ENCODE peak calls at places on chromosomes 2 and 18, in seven cellular contexts. One of them, this sample, is unnamed.

GRCh38 chr2:95351080-95351915 is 51.2 kb upstream of the FAHD2A start:
- DNase-seq in IMR-90: no peak
- DNase-seq in mesendoderm: no peak
- DNase-seq in neuronal stem cell: no peak
- DNase-seq in trophoblast cell: no peak
- DNase-seq in mesenchymal stem cell: no peak
- DNase-seq in H1: no peak
- DNase-seq in this sample: peak; percentile 14

GRCh38 chr2:52904511-52904910 is 863.1 kb upstream of the CHAC2 start:
- DNase-seq in IMR-90: peak; percentile 26
- DNase-seq in mesendoderm: no peak
- DNase-seq in neuronal stem cell: no peak
- DNase-seq in trophoblast cell: no peak
- DNase-seq in mesenchymal stem cell: no peak
- DNase-seq in H1: no peak
- DNase-seq in this sample: no peak

GRCh38 chr2:71313016-71313766 is 18.4 kb upstream of the ZNF638 start:
- DNase-seq in IMR-90: no peak
- DNase-seq in mesendoderm: no peak
- DNase-seq in neuronal stem cell: no peak
- DNase-seq in trophoblast cell: no peak
- DNase-seq in mesenchymal stem cell: no peak
- DNase-seq in H1: no peak
- DNase-seq in this sample: no peak

GRCh38 chr2:240449764-240450531 is 14.5 kb downstream of the GPC1 start:
- DNase-seq in IMR-90: peak; percentile 38
- DNase-seq in mesendoderm: peak; percentile 46
- DNase-seq in neuronal stem cell: no peak
- DNase-seq in trophoblast cell: peak; percentile 78
- DNase-seq in mesenchymal stem cell: peak; percentile 39
- DNase-seq in H1: no peak
- DNase-seq in this sample: no peak

GRCh38 chr2:55460562-55460961 is 40.9 kb upstream of the CCDC88A start:
- DNase-seq in IMR-90: peak; percentile 32
- DNase-seq in mesendoderm: no peak
- DNase-seq in neuronal stem cell: no peak
- DNase-seq in trophoblast cell: peak; percentile 19
- DNase-seq in mesenchymal stem cell: peak; percentile 60
- DNase-seq in H1: no peak
- DNase-seq in this sample: no peak

GRCh38 chr2:151357359-151357758 is at the start of gene TNFAIP6:
- DNase-seq in IMR-90: peak; percentile 97
- DNase-seq in mesendoderm: peak; percentile 27
- DNase-seq in neuronal stem cell: no peak
- DNase-seq in trophoblast cell: peak; percentile 96
- DNase-seq in mesenchymal stem cell: peak; percentile 96
- DNase-seq in H1: no peak
- DNase-seq in this sample: no peak

GRCh38 chr2:158412206-158412605 is 44.3 kb downstream of the CCDC148 start:
- DNase-seq in IMR-90: peak; percentile 76
- DNase-seq in mesendoderm: peak; percentile 75
- DNase-seq in neuronal stem cell: no peak
- DNase-seq in trophoblast cell: peak; percentile 50
- DNase-seq in mesenchymal stem cell: no peak
- DNase-seq in H1: no peak
- DNase-seq in this sample: no peak

GRCh38 chr2:223226264-223226663 is 174.3 kb downstream of the KCNE4 start:
- DNase-seq in IMR-90: no peak
- DNase-seq in mesendoderm: no peak
- DNase-seq in neuronal stem cell: no peak
- DNase-seq in trophoblast cell: no peak
- DNase-seq in mesenchymal stem cell: no peak
- DNase-seq in H1: no peak
- DNase-seq in this sample: no peak

GRCh38 chr2:10255189-10256030 is 47.3 kb upstream of the HPCAL1 start:
- DNase-seq in IMR-90: no peak
- DNase-seq in mesendoderm: no peak
- DNase-seq in neuronal stem cell: no peak
- DNase-seq in trophoblast cell: no peak
- DNase-seq in mesenchymal stem cell: no peak
- DNase-seq in H1: no peak
- DNase-seq in this sample: no peak

GRCh38 chr2:109453596-109453995 is 160.2 kb downstream of the SEPTIN10 start:
- DNase-seq in IMR-90: no peak
- DNase-seq in mesendoderm: no peak
- DNase-seq in neuronal stem cell: no peak
- DNase-seq in trophoblast cell: no peak
- DNase-seq in mesenchymal stem cell: no peak
- DNase-seq in H1: no peak
- DNase-seq in this sample: no peak

GRCh38 chr2:232132179-232132578 is 170.7 kb downstream of the DIS3L2 start:
- DNase-seq in IMR-90: no peak
- DNase-seq in mesendoderm: no peak
- DNase-seq in neuronal stem cell: no peak
- DNase-seq in trophoblast cell: peak; percentile 26
- DNase-seq in mesenchymal stem cell: no peak
- DNase-seq in H1: no peak
- DNase-seq in this sample: no peak

GRCh38 chr2:172101707-172102158 is 967 bp downstream of the DLX2 start:
- DNase-seq in IMR-90: no peak
- DNase-seq in mesendoderm: peak; percentile 71
- DNase-seq in neuronal stem cell: no peak
- DNase-seq in trophoblast cell: no peak
- DNase-seq in mesenchymal stem cell: no peak
- DNase-seq in H1: no peak
- DNase-seq in this sample: no peak

GRCh38 chr2:10432315-10433181 is 15.6 kb downstream of the ODC1 start:
- DNase-seq in IMR-90: no peak
- DNase-seq in mesendoderm: peak; percentile 37
- DNase-seq in neuronal stem cell: no peak
- DNase-seq in trophoblast cell: no peak
- DNase-seq in mesenchymal stem cell: no peak
- DNase-seq in H1: no peak
- DNase-seq in this sample: peak; percentile 81

GRCh38 chr2:23273786-23274185 is 111.2 kb upstream of the KLHL29 start:
- DNase-seq in IMR-90: no peak
- DNase-seq in mesendoderm: no peak
- DNase-seq in neuronal stem cell: no peak
- DNase-seq in trophoblast cell: peak; percentile 53
- DNase-seq in mesenchymal stem cell: no peak
- DNase-seq in H1: no peak
- DNase-seq in this sample: no peak

GRCh38 chr2:156192468-156192867 is 140.1 kb downstream of the NR4A2 start:
- DNase-seq in IMR-90: no peak
- DNase-seq in mesendoderm: no peak
- DNase-seq in neuronal stem cell: no peak
- DNase-seq in trophoblast cell: no peak
- DNase-seq in mesenchymal stem cell: peak; percentile 3
- DNase-seq in H1: no peak
- DNase-seq in this sample: no peak

GRCh38 chr18:70261141-70261788 is 27.6 kb upstream of the SOCS6 start:
- DNase-seq in IMR-90: no peak
- DNase-seq in mesendoderm: no peak
- DNase-seq in neuronal stem cell: no peak
- DNase-seq in trophoblast cell: no peak
- DNase-seq in mesenchymal stem cell: no peak
- DNase-seq in H1: no peak
- DNase-seq in this sample: no peak

GRCh38 chr2:128315829-128316776 is 2.6 kb downstream of the HS6ST1 start:
- DNase-seq in IMR-90: peak; percentile 76
- DNase-seq in mesendoderm: no peak
- DNase-seq in neuronal stem cell: no peak
- DNase-seq in trophoblast cell: no peak
- DNase-seq in mesenchymal stem cell: peak; percentile 80
- DNase-seq in H1: no peak
- DNase-seq in this sample: no peak

GRCh38 chr2:144937899-144938298 is 418.0 kb upstream of the ZEB2 start:
- DNase-seq in IMR-90: no peak
- DNase-seq in mesendoderm: no peak
- DNase-seq in neuronal stem cell: no peak
- DNase-seq in trophoblast cell: no peak
- DNase-seq in mesenchymal stem cell: peak; percentile 57
- DNase-seq in H1: no peak
- DNase-seq in this sample: no peak

GRCh38 chr2:224775638-224776037 is 59.5 kb upstream of the CCDC195 start:
- DNase-seq in IMR-90: no peak
- DNase-seq in mesendoderm: no peak
- DNase-seq in neuronal stem cell: no peak
- DNase-seq in trophoblast cell: no peak
- DNase-seq in mesenchymal stem cell: no peak
- DNase-seq in H1: no peak
- DNase-seq in this sample: no peak

GRCh38 chr2:143513081-143513480 is 383.9 kb downstream of the ARHGAP15 start:
- DNase-seq in IMR-90: peak; percentile 75
- DNase-seq in mesendoderm: peak; percentile 71
- DNase-seq in neuronal stem cell: peak; percentile 24
- DNase-seq in trophoblast cell: peak; percentile 33
- DNase-seq in mesenchymal stem cell: peak; percentile 74
- DNase-seq in H1: peak; percentile 15
- DNase-seq in this sample: peak; percentile 62

GRCh38 chr2:222364280-222364895 is 60.0 kb upstream of the SGPP2 start:
- DNase-seq in IMR-90: no peak
- DNase-seq in mesendoderm: no peak
- DNase-seq in neuronal stem cell: no peak
- DNase-seq in trophoblast cell: no peak
- DNase-seq in mesenchymal stem cell: no peak
- DNase-seq in H1: no peak
- DNase-seq in this sample: no peak

GRCh38 chr2:209472386-209472832 is 48.6 kb downstream of the MAP2 start:
- DNase-seq in IMR-90: peak; percentile 69
- DNase-seq in mesendoderm: no peak
- DNase-seq in neuronal stem cell: no peak
- DNase-seq in trophoblast cell: no peak
- DNase-seq in mesenchymal stem cell: peak; percentile 58
- DNase-seq in H1: no peak
- DNase-seq in this sample: no peak

GRCh38 chr2:221876016-221876415 is 303.9 kb upstream of the EPHA4 start:
- DNase-seq in IMR-90: no peak
- DNase-seq in mesendoderm: no peak
- DNase-seq in neuronal stem cell: no peak
- DNase-seq in trophoblast cell: no peak
- DNase-seq in mesenchymal stem cell: no peak
- DNase-seq in H1: no peak
- DNase-seq in this sample: no peak

DNA sequence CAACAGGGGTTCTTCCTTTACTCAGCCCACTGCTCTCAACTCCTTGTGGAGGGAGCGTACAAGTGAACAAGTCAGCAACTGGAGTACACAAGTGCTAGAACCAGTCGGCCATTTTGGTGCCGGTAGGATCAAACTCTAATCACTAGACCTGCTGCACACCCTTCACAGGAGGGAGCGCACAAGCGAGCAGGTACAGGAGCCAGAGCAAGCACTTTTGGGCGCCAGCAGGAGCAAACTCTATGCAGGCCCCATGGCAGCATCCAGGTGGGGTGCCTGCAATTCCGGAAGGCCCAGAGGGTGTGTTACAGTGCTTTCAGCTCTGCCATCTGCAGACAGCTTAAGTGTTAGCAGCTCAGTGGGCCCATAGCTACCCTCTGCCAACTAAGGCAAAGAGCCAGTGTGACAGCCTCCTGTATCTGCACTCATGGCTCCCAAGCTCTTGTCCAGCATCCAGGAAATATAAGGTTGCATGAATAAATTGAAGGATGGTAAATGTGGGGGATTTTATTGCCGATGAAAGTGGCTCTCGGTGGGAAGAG is 426.1 kb downstream of the DCC start:
- DNase-seq in IMR-90: no peak
- DNase-seq in mesendoderm: no peak
- DNase-seq in neuronal stem cell: no peak
- DNase-seq in trophoblast cell: no peak
- DNase-seq in mesenchymal stem cell: no peak
- DNase-seq in H1: no peak
- DNase-seq in this sample: no peak
- H3K4ac ChIP-seq in IMR-90: no peak overlapping the region
- H3K4ac ChIP-seq in mesendoderm: no peak overlapping the region
- H3K4ac ChIP-seq in neuronal stem cell: no peak overlapping the region
- H3K4ac ChIP-seq in trophoblast cell: no peak overlapping the region
- H3K4ac ChIP-seq in mesenchymal stem cell: no peak overlapping the region
- H3K4ac ChIP-seq in H1: no peak overlapping the region
- H3K4ac ChIP-seq in this sample: no peak overlapping the region

DNA sequence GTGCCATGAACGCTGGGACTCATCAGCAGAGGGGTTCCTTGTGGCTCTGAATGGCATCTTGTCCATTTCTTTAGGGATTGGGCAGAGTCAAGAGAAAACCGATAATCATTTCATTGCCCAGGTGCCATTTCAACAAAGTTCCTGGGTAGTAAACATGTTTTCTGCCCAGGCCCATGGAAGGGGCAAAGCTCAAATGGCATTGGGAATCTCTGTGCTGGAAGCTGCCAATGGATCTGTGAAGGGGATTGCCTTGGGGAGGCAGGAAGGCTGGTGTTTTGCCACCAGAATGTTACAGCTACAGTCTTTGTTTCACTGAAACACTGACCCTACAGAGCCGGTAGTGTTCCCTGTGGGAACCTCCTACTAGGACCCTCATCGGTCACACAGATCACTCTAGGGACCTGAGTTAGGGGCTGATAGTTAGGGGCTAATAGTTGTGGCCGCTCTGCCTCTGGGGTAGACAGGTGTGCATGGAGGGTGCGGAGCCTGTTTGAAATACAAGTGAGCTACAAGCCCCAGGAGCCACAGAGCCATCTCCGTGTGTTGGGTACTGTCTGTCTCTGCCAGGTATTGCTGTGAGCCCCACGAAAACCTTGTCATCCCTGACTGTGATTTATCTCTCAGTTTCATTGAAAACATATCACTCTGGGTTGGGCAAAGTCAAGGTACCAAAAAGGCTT is 224.4 kb upstream of the COPS8 start:
- DNase-seq in IMR-90: no peak
- DNase-seq in mesendoderm: no peak
- DNase-seq in neuronal stem cell: no peak
- DNase-seq in trophoblast cell: no peak
- DNase-seq in mesenchymal stem cell: no peak
- DNase-seq in H1: no peak
- DNase-seq in this sample: no peak
- H3K4ac ChIP-seq in IMR-90: no peak overlapping the region
- H3K4ac ChIP-seq in mesendoderm: no peak overlapping the region
- H3K4ac ChIP-seq in neuronal stem cell: no peak overlapping the region
- H3K4ac ChIP-seq in trophoblast cell: no peak overlapping the region
- H3K4ac ChIP-seq in mesenchymal stem cell: no peak overlapping the region
- H3K4ac ChIP-seq in H1: peak overlapping the region; percentile 33
- H3K4ac ChIP-seq in this sample: no peak overlapping the region

GRCh38 chr18:2881490-2882195 is 34.8 kb downstream of the EMILIN2 start:
- DNase-seq in IMR-90: peak; percentile 88
- DNase-seq in mesendoderm: no peak
- DNase-seq in neuronal stem cell: no peak
- DNase-seq in trophoblast cell: peak; percentile 58
- DNase-seq in mesenchymal stem cell: no peak
- DNase-seq in H1: no peak
- DNase-seq in this sample: no peak
- H3K4ac ChIP-seq in IMR-90: peak overlapping the region; percentile 68
- H3K4ac ChIP-seq in mesendoderm: no peak overlapping the region
- H3K4ac ChIP-seq in neuronal stem cell: no peak overlapping the region
- H3K4ac ChIP-seq in trophoblast cell: no peak overlapping the region
- H3K4ac ChIP-seq in mesenchymal stem cell: no peak overlapping the region
- H3K4ac ChIP-seq in H1: no peak overlapping the region
- H3K4ac ChIP-seq in this sample: no peak overlapping the region

DNA sequence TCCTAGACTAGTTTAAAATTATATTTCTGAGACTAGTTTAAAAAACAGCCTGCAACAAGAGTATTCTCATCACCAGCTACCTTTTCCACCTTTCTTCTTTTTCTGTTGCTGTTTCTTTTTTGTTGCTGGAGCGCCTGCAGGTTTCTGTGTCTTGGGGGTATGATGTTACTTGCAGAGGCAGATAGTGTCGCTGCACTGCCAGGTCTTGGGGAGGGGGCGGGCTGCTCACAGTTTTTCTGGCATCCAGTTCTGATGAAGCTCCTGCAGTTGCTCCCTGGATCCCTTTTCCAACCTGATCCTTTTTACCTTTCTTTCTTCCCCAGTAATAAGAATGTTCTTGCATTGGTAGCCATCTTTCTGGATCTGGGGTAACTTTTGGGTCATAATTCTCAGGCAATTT is 8.0 kb upstream of the C18orf32 start:
- DNase-seq in IMR-90: no peak
- DNase-seq in mesendoderm: no peak
- DNase-seq in neuronal stem cell: no peak
- DNase-seq in trophoblast cell: no peak
- DNase-seq in mesenchymal stem cell: no peak
- DNase-seq in H1: no peak
- DNase-seq in this sample: peak; percentile 48
- H3K4ac ChIP-seq in IMR-90: no peak overlapping the region
- H3K4ac ChIP-seq in mesendoderm: no peak overlapping the region
- H3K4ac ChIP-seq in neuronal stem cell: no peak overlapping the region
- H3K4ac ChIP-seq in trophoblast cell: no peak overlapping the region
- H3K4ac ChIP-seq in mesenchymal stem cell: no peak overlapping the region
- H3K4ac ChIP-seq in H1: no peak overlapping the region
- H3K4ac ChIP-seq in this sample: no peak overlapping the region